ENCODE peak calls at places on chromosomes 1 and 21, in four cellular contexts. F is HCT116; I is activated T-cell treated with anti-CD3 and anti-CD28 coated beads, Interleukin-2, amount 50 U/mL, for 4 hours; X is NCI-H2029 treated with DMSO at 0.1 percent for 48 hours. U is an unnamed sample.

GRCh38 chr21:17428484-17428869 is 84.4 kb upstream of the CXADR start:
- DNase-seq in F (no peak), I (no peak), X (no peak), U (no peak)

GRCh38 chr1:207628776-207629175 is 16.2 kb upstream of the CR1L start:
- DNase-seq in F (no peak), I (no peak), X (no peak), U (peak)

GRCh38 chr1:97457446-97458089 is 463.3 kb downstream of the DPYD start:
- DNase-seq in F (no peak), I (no peak), X (no peak), U (no peak)

GRCh38 chr21:44377201-44377921 is 23.9 kb downstream of the TRPM2 start:
- DNase-seq in F (no peak), I (no peak), X (no peak), U (no peak)

GRCh38 chr1:220876511-220877347 is 2.5 kb upstream of the HLX start:
- DNase-seq in F (no peak), I (no peak), X (no peak), U (no peak)

GRCh38 chr1:116167625-116168276 is 56.6 kb downstream of the MAB21L3 start:
- DNase-seq in F (no peak), I (no peak), X (no peak), U (no peak)

GRCh38 chr1:94729287-94729686 is 90.9 kb upstream of the SLC44A3 start:
- DNase-seq in F (no peak), I (no peak), X (no peak), U (no peak)

GRCh38 chr21:42317341-42317741 is 2.1 kb upstream of the TFF3 start:
- DNase-seq in F (no peak), I (no peak), X (no peak), U (no peak)

GRCh38 chr1:19582318-19582717 is 61.8 kb upstream of the NBL1 start:
- DNase-seq in F (peak), I (peak), X (peak), U (no peak)

GRCh38 chr1:247841796-247842195 is at the start of gene OR11L1:
- DNase-seq in F (no peak), I (no peak), X (no peak), U (no peak)

GRCh38 chr21:43854773-43855633 is 10.0 kb upstream of the AGPAT3 start:
- DNase-seq in F (no peak), I (no peak), X (no peak), U (no peak)

U was measured in LNCaP clone FGC.